ENCODE peak calls at places on chromosome 12, in six cellular contexts. Q, X, I, C, E and V are unnamed samples.

GRCh38 chr12:88650715-88651114 is 70.4 kb upstream of the KITLG start:
- DNase-seq in Q (no peak), X (peak; percentile 65), I (no peak), C (no peak), E (no peak), V (no peak)

GRCh38 chr12:40903040-40903439 is 210.8 kb downstream of the CNTN1 start:
- DNase-seq in Q (no peak), X (no peak), I (peak; percentile 9), C (no peak), E (no peak), V (no peak)

GRCh38 chr12:130715996-130716917 is at the start of gene RIMBP2:
- DNase-seq in Q (no peak), X (no peak), I (peak; percentile 77), C (peak; percentile 82), E (peak; percentile 37), V (no peak)

GRCh38 chr12:563250-563781 is 99.9 kb downstream of the NINJ2 start:
- DNase-seq in Q (peak; percentile 74), X (no peak), I (no peak), C (no peak), E (no peak), V (peak; percentile 74)

GRCh38 chr12:94162108-94162507 is 13.7 kb downstream of the PLXNC1 start:
- DNase-seq in Q (no peak), X (no peak), I (no peak), C (no peak), E (no peak), V (no peak)

GRCh38 chr12:1306096-1306495 is 288.3 kb downstream of the FBXL14 start:
- DNase-seq in Q (no peak), X (no peak), I (peak; percentile 9), C (no peak), E (no peak), V (no peak)

GRCh38 chr12:123140675-123141614 is 9.9 kb downstream of the PITPNM2 start:
- DNase-seq in Q (no peak), X (no peak), I (no peak), C (no peak), E (no peak), V (no peak)

GRCh38 chr12:131592972-131593371 is 117.9 kb upstream of the SFSWAP start:
- DNase-seq in Q (no peak), X (no peak), I (peak; percentile 47), C (no peak), E (no peak), V (no peak)

GRCh38 chr12:50390284-50390683 is 6.1 kb downstream of the FAM186A start:
- DNase-seq in Q (peak; percentile 49), X (peak; percentile 90), I (no peak), C (no peak), E (no peak), V (peak; percentile 80)

GRCh38 chr12:103996595-103996994 is 30.9 kb downstream of the TDG start:
- DNase-seq in Q (no peak), X (no peak), I (no peak), C (no peak), E (no peak), V (no peak)

GRCh38 chr12:63876980-63877379 is 32.5 kb downstream of the SRGAP1 start:
- DNase-seq in Q (no peak), X (no peak), I (no peak), C (no peak), E (no peak), V (no peak)

GRCh38 chr12:131049002-131049401 is 95.3 kb downstream of the ADGRD1 start:
- DNase-seq in Q (no peak), X (no peak), I (no peak), C (no peak), E (no peak), V (no peak)

GRCh38 chr12:131089526-131090253 is 136.0 kb downstream of the ADGRD1 start:
- DNase-seq in Q (no peak), X (no peak), I (no peak), C (no peak), E (peak; percentile 6), V (no peak)

GRCh38 chr12:87439990-87440827 is 589.0 kb downstream of the C12orf50 start:
- DNase-seq in Q (peak; percentile 77), X (no peak), I (no peak), C (no peak), E (no peak), V (peak; percentile 72)

GRCh38 chr12:130043685-130044421 is 118.4 kb upstream of the FZD10 start:
- DNase-seq in Q (no peak), X (no peak), I (no peak), C (no peak), E (no peak), V (no peak)

GRCh38 chr12:2432856-2433255 is 361.9 kb upstream of the FKBP4 start:
- DNase-seq in Q (no peak), X (no peak), I (no peak), C (no peak), E (no peak), V (no peak)

GRCh38 chr12:2429032-2429431 is 365.7 kb upstream of the FKBP4 start:
- DNase-seq in Q (no peak), X (no peak), I (no peak), C (no peak), E (peak; percentile 65), V (no peak)

GRCh38 chr12:2435511-2435910 is 359.3 kb upstream of the FKBP4 start:
- DNase-seq in Q (no peak), X (no peak), I (no peak), C (no peak), E (no peak), V (no peak)

DNA sequence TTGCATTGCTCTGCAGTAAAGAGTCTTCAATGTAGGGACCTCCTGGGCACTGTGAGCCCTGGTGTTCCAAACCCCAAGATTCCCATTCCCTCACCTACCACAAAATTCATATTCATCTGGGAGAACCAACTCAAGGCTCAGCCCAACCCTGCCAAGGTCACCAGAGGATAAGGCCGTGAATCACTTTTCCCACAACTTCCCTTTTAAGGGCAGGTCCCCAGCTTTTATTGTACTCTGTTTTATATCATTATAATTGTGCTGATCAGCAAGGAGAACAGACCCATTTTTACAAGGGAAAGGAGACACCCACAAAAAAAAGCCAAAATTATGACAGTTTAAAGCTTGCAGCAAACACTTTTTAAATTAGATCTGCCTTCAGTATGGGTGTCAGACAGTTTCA is 363.0 kb upstream of the FKBP4 start:
- DNase-seq in Q (no peak), X (no peak), I (no peak), C (no peak), E (peak; percentile 55), V (no peak)
- TF ChIP-seq CTCF in Q (no peak), X (no peak), I (no peak), C (no peak), E (no peak), V (no peak)

GRCh38 chr12:54052745-54053624 is 650 bp upstream of the HOXC4 start:
- DNase-seq in Q (peak; percentile 67), X (no peak), I (no peak), C (no peak), E (no peak), V (no peak)

GRCh38 chr12:54050479-54050805 is 3.2 kb upstream of the HOXC4 start:
- DNase-seq in Q (no peak), X (no peak), I (no peak), C (peak; percentile 2), E (no peak), V (no peak)

GRCh38 chr12:54049164-54049563 is 4.5 kb upstream of the HOXC4 start:
- DNase-seq in Q (no peak), X (no peak), I (no peak), C (no peak), E (no peak), V (no peak)

GRCh38 chr12:54051916-54052744 is 1.5 kb upstream of the HOXC4 start:
- DNase-seq in Q (no peak), X (peak; percentile 17), I (no peak), C (no peak), E (no peak), V (no peak)

DNA sequence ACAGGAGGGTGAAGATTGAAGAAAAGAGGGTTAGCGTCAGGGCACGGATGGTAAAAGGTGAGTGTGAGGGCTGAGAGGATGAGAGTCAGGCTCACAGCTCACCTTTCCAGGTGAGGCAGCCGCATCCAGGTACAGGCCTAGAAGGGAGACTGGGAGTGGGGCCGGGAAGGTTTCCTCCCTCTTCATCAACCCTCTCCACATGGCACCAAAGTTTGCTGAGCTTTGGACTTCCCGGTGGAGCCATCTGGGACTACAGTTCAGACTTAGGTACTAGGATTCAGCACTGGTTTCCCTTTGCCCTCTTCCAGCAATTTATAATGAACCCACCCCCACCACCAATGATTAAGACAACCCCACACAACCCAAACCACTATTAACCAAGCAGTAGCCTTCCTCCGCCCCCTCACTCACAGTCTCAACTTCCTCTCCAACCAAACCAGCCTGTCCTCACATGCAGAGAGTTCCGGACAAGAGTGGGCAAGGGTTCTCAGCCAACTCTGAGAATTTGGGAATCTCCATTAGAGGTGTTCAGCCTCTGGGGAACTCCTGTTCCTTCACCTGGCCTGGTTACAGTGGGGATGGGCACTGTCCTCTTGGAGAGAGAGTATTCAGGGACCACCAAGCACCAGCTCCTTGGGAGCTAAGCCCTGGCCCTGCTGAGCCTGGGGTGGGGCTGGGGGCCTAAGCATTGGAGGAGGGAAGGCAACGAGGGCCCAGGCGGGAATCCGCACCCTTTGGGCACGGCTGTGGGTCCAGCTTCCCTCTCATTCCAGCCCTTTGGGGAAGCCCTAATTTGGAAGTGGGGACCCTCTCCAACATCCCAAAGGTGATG is 2.3 kb upstream of the HOXC4 start:
- DNase-seq in Q (no peak), X (no peak), I (no peak), C (no peak), E (no peak), V (no peak)
- H3K4me3 ChIP-seq in Q (no peak overlapping the region), X (no peak overlapping the region), I (no peak overlapping the region), C (no peak overlapping the region), E (no peak overlapping the region), V (no peak overlapping the region)

DNA sequence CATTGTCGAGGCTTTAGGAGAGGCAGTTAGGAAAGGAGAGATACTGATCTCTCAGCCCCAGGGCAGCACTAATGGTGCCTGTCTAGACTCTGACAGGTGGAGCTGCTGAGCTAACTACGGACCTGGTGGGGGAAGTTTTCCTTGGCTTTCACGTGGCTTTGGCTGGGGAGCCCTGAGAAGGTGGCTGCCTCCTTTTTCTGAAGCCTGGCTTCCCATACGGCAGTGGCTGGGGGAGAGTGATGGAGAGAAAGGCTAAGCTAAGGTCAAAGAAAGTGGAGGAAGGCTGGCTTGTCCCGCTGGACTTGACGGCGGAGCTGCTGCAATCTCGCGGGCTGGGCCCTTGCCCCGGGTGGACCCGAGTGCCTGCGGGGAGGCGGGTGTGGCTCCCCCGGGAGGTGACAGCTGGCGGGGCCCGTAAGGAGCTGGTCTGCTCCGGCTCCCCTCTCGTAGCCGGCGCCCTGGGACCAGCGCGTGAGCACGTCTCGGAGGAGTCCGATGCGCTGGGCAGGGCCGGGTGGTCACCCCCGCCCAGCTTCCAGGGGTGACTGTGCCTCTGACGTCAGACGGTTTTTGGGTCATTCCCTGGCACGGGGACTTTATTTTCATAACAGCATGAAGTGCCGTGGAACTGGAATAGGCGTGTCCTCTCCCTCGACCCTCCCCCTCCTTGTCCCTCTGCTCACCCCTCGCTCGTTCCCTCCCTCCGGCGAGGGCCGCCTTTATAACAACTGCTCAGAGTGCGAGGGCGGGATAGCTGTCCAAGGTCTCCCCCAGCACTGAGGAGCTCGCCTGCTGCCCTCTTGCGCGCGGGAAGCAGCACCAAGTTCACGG is at the start of gene GPRC5A:
- DNase-seq in Q (peak; percentile 92), X (peak; percentile 83), I (peak; percentile 81), C (peak; percentile 54), E (peak; percentile 96), V (peak; percentile 87)
- TF ChIP-seq CTCF in Q (no peak), X (peak; percentile 40), I (peak; percentile 28), C (peak; percentile 21), E (peak; percentile 33), V (peak; percentile 37)

DNA sequence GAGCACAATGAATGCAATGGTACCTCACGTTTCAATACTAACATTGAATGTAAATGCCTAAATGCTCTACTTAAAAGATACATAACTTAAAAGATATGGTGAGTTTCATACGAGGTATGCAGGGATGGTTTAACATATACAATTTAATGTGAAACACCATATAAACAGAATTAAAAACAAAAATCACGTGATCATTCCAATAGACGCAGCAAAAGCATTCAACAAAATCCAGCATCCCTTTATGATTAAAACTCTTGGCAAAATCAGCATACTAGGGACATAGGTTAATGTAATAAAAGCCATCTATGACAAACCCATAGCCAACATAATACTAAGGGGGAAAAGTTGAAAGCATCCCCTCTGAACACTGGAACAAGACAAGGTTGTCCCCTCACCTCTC is 845.7 kb downstream of the SLC16A7 start:
- DNase-seq in Q (no peak), X (no peak), I (no peak), C (no peak), E (no peak), V (no peak)
- H3K4me3 ChIP-seq in Q (no peak overlapping the region), X (no peak overlapping the region), I (no peak overlapping the region), C (no peak overlapping the region), E (no peak overlapping the region), V (no peak overlapping the region)